ENCODE peak calls at places on chromosome 9, in seven cellular contexts. One of them, this sample, is unnamed.

GRCh38 chr9:112337547-112337946 is 4.1 kb upstream of the PTBP3 start:
- DNase-seq in GM19239: no peak
- DNase-seq in A549: peak
- DNase-seq in stimulated activated CD4-positive, alpha-beta T cell treated with anti-CD3 and anti-CD28 coated beads, Interleukin-1b, Interleukin-23, amount 100 ng/mL, for 4 hours: no peak
- DNase-seq in HTR-8/SVneo: no peak
- DNase-seq in Kasumi-1: no peak
- DNase-seq in testis: no peak
- DNase-seq in this sample: no peak

GRCh38 chr9:129343697-129344375 is 165.8 kb upstream of the IER5L start:
- DNase-seq in GM19239: no peak
- DNase-seq in A549: peak
- DNase-seq in stimulated activated CD4-positive, alpha-beta T cell treated with anti-CD3 and anti-CD28 coated beads, Interleukin-1b, Interleukin-23, amount 100 ng/mL, for 4 hours: no peak
- DNase-seq in HTR-8/SVneo: no peak
- DNase-seq in Kasumi-1: peak
- DNase-seq in testis: peak
- DNase-seq in this sample: no peak

GRCh38 chr9:98791147-98792095 is 4.9 kb downstream of the ANKS6 start:
- DNase-seq in GM19239: peak
- DNase-seq in A549: peak
- DNase-seq in stimulated activated CD4-positive, alpha-beta T cell treated with anti-CD3 and anti-CD28 coated beads, Interleukin-1b, Interleukin-23, amount 100 ng/mL, for 4 hours: peak
- DNase-seq in HTR-8/SVneo: peak
- DNase-seq in Kasumi-1: peak
- DNase-seq in testis: peak
- DNase-seq in this sample: peak

GRCh38 chr9:79522793-79523192 is 49.0 kb upstream of the TLE4 start:
- DNase-seq in GM19239: no peak
- DNase-seq in A549: no peak
- DNase-seq in stimulated activated CD4-positive, alpha-beta T cell treated with anti-CD3 and anti-CD28 coated beads, Interleukin-1b, Interleukin-23, amount 100 ng/mL, for 4 hours: no peak
- DNase-seq in HTR-8/SVneo: no peak
- DNase-seq in Kasumi-1: no peak
- DNase-seq in testis: no peak
- DNase-seq in this sample: no peak

GRCh38 chr9:74961496-74961895 is 8.8 kb upstream of the C9orf40 start:
- DNase-seq in GM19239: no peak
- DNase-seq in A549: no peak
- DNase-seq in stimulated activated CD4-positive, alpha-beta T cell treated with anti-CD3 and anti-CD28 coated beads, Interleukin-1b, Interleukin-23, amount 100 ng/mL, for 4 hours: no peak
- DNase-seq in HTR-8/SVneo: no peak
- DNase-seq in Kasumi-1: no peak
- DNase-seq in testis: no peak
- DNase-seq in this sample: no peak

GRCh38 chr9:108643756-108644510 is 211.9 kb downstream of the ACTL7B start:
- DNase-seq in GM19239: no peak
- DNase-seq in A549: no peak
- DNase-seq in stimulated activated CD4-positive, alpha-beta T cell treated with anti-CD3 and anti-CD28 coated beads, Interleukin-1b, Interleukin-23, amount 100 ng/mL, for 4 hours: no peak
- DNase-seq in HTR-8/SVneo: no peak
- DNase-seq in Kasumi-1: no peak
- DNase-seq in testis: no peak
- DNase-seq in this sample: no peak

GRCh38 chr9:90926920-90927319 is 125.3 kb downstream of the SYK start:
- DNase-seq in GM19239: no peak
- DNase-seq in A549: no peak
- DNase-seq in stimulated activated CD4-positive, alpha-beta T cell treated with anti-CD3 and anti-CD28 coated beads, Interleukin-1b, Interleukin-23, amount 100 ng/mL, for 4 hours: no peak
- DNase-seq in HTR-8/SVneo: no peak
- DNase-seq in Kasumi-1: no peak
- DNase-seq in testis: no peak
- DNase-seq in this sample: no peak

GRCh38 chr9:85645909-85646627 is 95.7 kb downstream of the AGTPBP1 start:
- DNase-seq in GM19239: no peak
- DNase-seq in A549: no peak
- DNase-seq in stimulated activated CD4-positive, alpha-beta T cell treated with anti-CD3 and anti-CD28 coated beads, Interleukin-1b, Interleukin-23, amount 100 ng/mL, for 4 hours: no peak
- DNase-seq in HTR-8/SVneo: no peak
- DNase-seq in Kasumi-1: no peak
- DNase-seq in testis: no peak
- DNase-seq in this sample: no peak

GRCh38 chr9:89621031-89621430 is 16.2 kb downstream of the GADD45G start:
- DNase-seq in GM19239: no peak
- DNase-seq in A549: no peak
- DNase-seq in stimulated activated CD4-positive, alpha-beta T cell treated with anti-CD3 and anti-CD28 coated beads, Interleukin-1b, Interleukin-23, amount 100 ng/mL, for 4 hours: no peak
- DNase-seq in HTR-8/SVneo: no peak
- DNase-seq in Kasumi-1: no peak
- DNase-seq in testis: no peak
- DNase-seq in this sample: no peak

GRCh38 chr9:127904888-127905728 is 5.7 kb upstream of the ST6GALNAC6 start:
- DNase-seq in GM19239: no peak
- DNase-seq in A549: no peak
- DNase-seq in stimulated activated CD4-positive, alpha-beta T cell treated with anti-CD3 and anti-CD28 coated beads, Interleukin-1b, Interleukin-23, amount 100 ng/mL, for 4 hours: no peak
- DNase-seq in HTR-8/SVneo: no peak
- DNase-seq in Kasumi-1: peak
- DNase-seq in testis: no peak
- DNase-seq in this sample: no peak

GRCh38 chr9:136138566-136138965 is 19.9 kb upstream of the TMEM250 start:
- DNase-seq in GM19239: peak
- DNase-seq in A549: peak
- DNase-seq in stimulated activated CD4-positive, alpha-beta T cell treated with anti-CD3 and anti-CD28 coated beads, Interleukin-1b, Interleukin-23, amount 100 ng/mL, for 4 hours: no peak
- DNase-seq in HTR-8/SVneo: no peak
- DNase-seq in Kasumi-1: peak
- DNase-seq in testis: no peak
- DNase-seq in this sample: peak

GRCh38 chr9:81915801-81916505 is 12.3 kb upstream of the SPATA31D4 start:
- DNase-seq in GM19239: no peak
- DNase-seq in A549: no peak
- DNase-seq in stimulated activated CD4-positive, alpha-beta T cell treated with anti-CD3 and anti-CD28 coated beads, Interleukin-1b, Interleukin-23, amount 100 ng/mL, for 4 hours: no peak
- DNase-seq in HTR-8/SVneo: no peak
- DNase-seq in Kasumi-1: no peak
- DNase-seq in testis: no peak
- DNase-seq in this sample: no peak

GRCh38 chr9:134396825-134397224 is 70.6 kb downstream of the RXRA start:
- DNase-seq in GM19239: no peak
- DNase-seq in A549: no peak
- DNase-seq in stimulated activated CD4-positive, alpha-beta T cell treated with anti-CD3 and anti-CD28 coated beads, Interleukin-1b, Interleukin-23, amount 100 ng/mL, for 4 hours: peak
- DNase-seq in HTR-8/SVneo: peak
- DNase-seq in Kasumi-1: peak
- DNase-seq in testis: no peak
- DNase-seq in this sample: no peak

GRCh38 chr9:22425551-22425950 is 21.1 kb upstream of the DMRTA1 start:
- DNase-seq in GM19239: no peak
- DNase-seq in A549: no peak
- DNase-seq in stimulated activated CD4-positive, alpha-beta T cell treated with anti-CD3 and anti-CD28 coated beads, Interleukin-1b, Interleukin-23, amount 100 ng/mL, for 4 hours: no peak
- DNase-seq in HTR-8/SVneo: no peak
- DNase-seq in Kasumi-1: no peak
- DNase-seq in testis: no peak
- DNase-seq in this sample: no peak

GRCh38 chr9:83284766-83285165 is 221.8 kb upstream of the RASEF start:
- DNase-seq in GM19239: no peak
- DNase-seq in A549: no peak
- DNase-seq in stimulated activated CD4-positive, alpha-beta T cell treated with anti-CD3 and anti-CD28 coated beads, Interleukin-1b, Interleukin-23, amount 100 ng/mL, for 4 hours: no peak
- DNase-seq in HTR-8/SVneo: no peak
- DNase-seq in Kasumi-1: no peak
- DNase-seq in testis: no peak
- DNase-seq in this sample: no peak

GRCh38 chr9:114370985-114371335 is 16.8 kb downstream of the AKNA start:
- DNase-seq in GM19239: no peak
- DNase-seq in A549: no peak
- DNase-seq in stimulated activated CD4-positive, alpha-beta T cell treated with anti-CD3 and anti-CD28 coated beads, Interleukin-1b, Interleukin-23, amount 100 ng/mL, for 4 hours: no peak
- DNase-seq in HTR-8/SVneo: no peak
- DNase-seq in Kasumi-1: no peak
- DNase-seq in testis: no peak
- DNase-seq in this sample: no peak

GRCh38 chr9:69809304-69809863 is 11.2 kb upstream of the CFAP95 start:
- DNase-seq in GM19239: no peak
- DNase-seq in A549: no peak
- DNase-seq in stimulated activated CD4-positive, alpha-beta T cell treated with anti-CD3 and anti-CD28 coated beads, Interleukin-1b, Interleukin-23, amount 100 ng/mL, for 4 hours: no peak
- DNase-seq in HTR-8/SVneo: no peak
- DNase-seq in Kasumi-1: peak
- DNase-seq in testis: peak
- DNase-seq in this sample: peak

GRCh38 chr9:89528540-89528939 is 30.6 kb upstream of the SEMA4D start:
- DNase-seq in GM19239: no peak
- DNase-seq in A549: peak
- DNase-seq in stimulated activated CD4-positive, alpha-beta T cell treated with anti-CD3 and anti-CD28 coated beads, Interleukin-1b, Interleukin-23, amount 100 ng/mL, for 4 hours: no peak
- DNase-seq in HTR-8/SVneo: no peak
- DNase-seq in Kasumi-1: no peak
- DNase-seq in testis: no peak
- DNase-seq in this sample: no peak

GRCh38 chr9:35110327-35110758 is 5.3 kb downstream of the ATOSB start:
- DNase-seq in GM19239: no peak
- DNase-seq in A549: peak
- DNase-seq in stimulated activated CD4-positive, alpha-beta T cell treated with anti-CD3 and anti-CD28 coated beads, Interleukin-1b, Interleukin-23, amount 100 ng/mL, for 4 hours: no peak
- DNase-seq in HTR-8/SVneo: no peak
- DNase-seq in Kasumi-1: no peak
- DNase-seq in testis: peak
- DNase-seq in this sample: peak

GRCh38 chr9:89048611-89049010 is 57.3 kb downstream of the S1PR3 start:
- DNase-seq in GM19239: no peak
- DNase-seq in A549: no peak
- DNase-seq in stimulated activated CD4-positive, alpha-beta T cell treated with anti-CD3 and anti-CD28 coated beads, Interleukin-1b, Interleukin-23, amount 100 ng/mL, for 4 hours: no peak
- DNase-seq in HTR-8/SVneo: no peak
- DNase-seq in Kasumi-1: no peak
- DNase-seq in testis: no peak
- DNase-seq in this sample: no peak

GRCh38 chr9:130542457-130543228 is 36.7 kb upstream of the FUBP3 start:
- DNase-seq in GM19239: no peak
- DNase-seq in A549: peak
- DNase-seq in stimulated activated CD4-positive, alpha-beta T cell treated with anti-CD3 and anti-CD28 coated beads, Interleukin-1b, Interleukin-23, amount 100 ng/mL, for 4 hours: no peak
- DNase-seq in HTR-8/SVneo: no peak
- DNase-seq in Kasumi-1: no peak
- DNase-seq in testis: no peak
- DNase-seq in this sample: no peak

GRCh38 chr9:114529285-114529684 is 24.0 kb upstream of the WHRN start:
- DNase-seq in GM19239: no peak
- DNase-seq in A549: no peak
- DNase-seq in stimulated activated CD4-positive, alpha-beta T cell treated with anti-CD3 and anti-CD28 coated beads, Interleukin-1b, Interleukin-23, amount 100 ng/mL, for 4 hours: no peak
- DNase-seq in HTR-8/SVneo: no peak
- DNase-seq in Kasumi-1: no peak
- DNase-seq in testis: no peak
- DNase-seq in this sample: no peak

GRCh38 chr9:134408389-134408788 is 82.1 kb downstream of the RXRA start:
- DNase-seq in GM19239: no peak
- DNase-seq in A549: peak
- DNase-seq in stimulated activated CD4-positive, alpha-beta T cell treated with anti-CD3 and anti-CD28 coated beads, Interleukin-1b, Interleukin-23, amount 100 ng/mL, for 4 hours: no peak
- DNase-seq in HTR-8/SVneo: no peak
- DNase-seq in Kasumi-1: no peak
- DNase-seq in testis: no peak
- DNase-seq in this sample: no peak

GRCh38 chr9:135504262-135505229 is 4.1 kb downstream of the MRPS2 start:
- DNase-seq in GM19239: peak
- DNase-seq in A549: peak
- DNase-seq in stimulated activated CD4-positive, alpha-beta T cell treated with anti-CD3 and anti-CD28 coated beads, Interleukin-1b, Interleukin-23, amount 100 ng/mL, for 4 hours: peak
- DNase-seq in HTR-8/SVneo: peak
- DNase-seq in Kasumi-1: peak
- DNase-seq in testis: peak
- DNase-seq in this sample: peak

GRCh38 chr9:385818-386398 is 171.2 kb downstream of the DOCK8 start:
- DNase-seq in GM19239: no peak
- DNase-seq in A549: peak
- DNase-seq in stimulated activated CD4-positive, alpha-beta T cell treated with anti-CD3 and anti-CD28 coated beads, Interleukin-1b, Interleukin-23, amount 100 ng/mL, for 4 hours: no peak
- DNase-seq in HTR-8/SVneo: peak
- DNase-seq in Kasumi-1: peak
- DNase-seq in testis: peak
- DNase-seq in this sample: peak

GRCh38 chr9:77602852-77603251 is 45.3 kb downstream of the GNA14 start:
- DNase-seq in GM19239: no peak
- DNase-seq in A549: no peak
- DNase-seq in stimulated activated CD4-positive, alpha-beta T cell treated with anti-CD3 and anti-CD28 coated beads, Interleukin-1b, Interleukin-23, amount 100 ng/mL, for 4 hours: no peak
- DNase-seq in HTR-8/SVneo: no peak
- DNase-seq in Kasumi-1: no peak
- DNase-seq in testis: no peak
- DNase-seq in this sample: no peak

GRCh38 chr9:114029311-114030170 is 48.6 kb downstream of the AMBP start:
- DNase-seq in GM19239: no peak
- DNase-seq in A549: no peak
- DNase-seq in stimulated activated CD4-positive, alpha-beta T cell treated with anti-CD3 and anti-CD28 coated beads, Interleukin-1b, Interleukin-23, amount 100 ng/mL, for 4 hours: no peak
- DNase-seq in HTR-8/SVneo: no peak
- DNase-seq in Kasumi-1: no peak
- DNase-seq in testis: no peak
- DNase-seq in this sample: no peak

GRCh38 chr9:12783767-12784460 is 9.1 kb downstream of the LURAP1L start:
- DNase-seq in GM19239: no peak
- DNase-seq in A549: no peak
- DNase-seq in stimulated activated CD4-positive, alpha-beta T cell treated with anti-CD3 and anti-CD28 coated beads, Interleukin-1b, Interleukin-23, amount 100 ng/mL, for 4 hours: no peak
- DNase-seq in HTR-8/SVneo: no peak
- DNase-seq in Kasumi-1: no peak
- DNase-seq in testis: no peak
- DNase-seq in this sample: no peak

GRCh38 chr9:90441814-90442213 is 200.8 kb downstream of the DIRAS2 start:
- DNase-seq in GM19239: no peak
- DNase-seq in A549: peak
- DNase-seq in stimulated activated CD4-positive, alpha-beta T cell treated with anti-CD3 and anti-CD28 coated beads, Interleukin-1b, Interleukin-23, amount 100 ng/mL, for 4 hours: no peak
- DNase-seq in HTR-8/SVneo: no peak
- DNase-seq in Kasumi-1: no peak
- DNase-seq in testis: no peak
- DNase-seq in this sample: peak

GRCh38 chr9:35690447-35691324 is 961 bp upstream of the TPM2 start:
- DNase-seq in GM19239: peak
- DNase-seq in A549: peak
- DNase-seq in stimulated activated CD4-positive, alpha-beta T cell treated with anti-CD3 and anti-CD28 coated beads, Interleukin-1b, Interleukin-23, amount 100 ng/mL, for 4 hours: peak
- DNase-seq in HTR-8/SVneo: peak
- DNase-seq in Kasumi-1: peak
- DNase-seq in testis: peak
- DNase-seq in this sample: peak

GRCh38 chr9:4994166-4994890 is 9.3 kb downstream of the JAK2 start:
- DNase-seq in GM19239: no peak
- DNase-seq in A549: no peak
- DNase-seq in stimulated activated CD4-positive, alpha-beta T cell treated with anti-CD3 and anti-CD28 coated beads, Interleukin-1b, Interleukin-23, amount 100 ng/mL, for 4 hours: no peak
- DNase-seq in HTR-8/SVneo: no peak
- DNase-seq in Kasumi-1: no peak
- DNase-seq in testis: no peak
- DNase-seq in this sample: no peak

GRCh38 chr9:77764894-77765780 is 117.0 kb upstream of the GNA14 start:
- DNase-seq in GM19239: no peak
- DNase-seq in A549: peak
- DNase-seq in stimulated activated CD4-positive, alpha-beta T cell treated with anti-CD3 and anti-CD28 coated beads, Interleukin-1b, Interleukin-23, amount 100 ng/mL, for 4 hours: no peak
- DNase-seq in HTR-8/SVneo: peak
- DNase-seq in Kasumi-1: peak
- DNase-seq in testis: no peak
- DNase-seq in this sample: peak

GRCh38 chr9:76835571-76836283 is 70.2 kb downstream of the PRUNE2 start:
- DNase-seq in GM19239: no peak
- DNase-seq in A549: peak
- DNase-seq in stimulated activated CD4-positive, alpha-beta T cell treated with anti-CD3 and anti-CD28 coated beads, Interleukin-1b, Interleukin-23, amount 100 ng/mL, for 4 hours: no peak
- DNase-seq in HTR-8/SVneo: no peak
- DNase-seq in Kasumi-1: no peak
- DNase-seq in testis: no peak
- DNase-seq in this sample: peak

GRCh38 chr9:84750152-84750865 is 80.8 kb downstream of the NTRK2 start:
- DNase-seq in GM19239: no peak
- DNase-seq in A549: no peak
- DNase-seq in stimulated activated CD4-positive, alpha-beta T cell treated with anti-CD3 and anti-CD28 coated beads, Interleukin-1b, Interleukin-23, amount 100 ng/mL, for 4 hours: no peak
- DNase-seq in HTR-8/SVneo: no peak
- DNase-seq in Kasumi-1: no peak
- DNase-seq in testis: no peak
- DNase-seq in this sample: no peak

GRCh38 chr9:35756275-35756742 is 2.2 kb upstream of the MSMP start:
- DNase-seq in GM19239: no peak
- DNase-seq in A549: no peak
- DNase-seq in stimulated activated CD4-positive, alpha-beta T cell treated with anti-CD3 and anti-CD28 coated beads, Interleukin-1b, Interleukin-23, amount 100 ng/mL, for 4 hours: peak
- DNase-seq in HTR-8/SVneo: no peak
- DNase-seq in Kasumi-1: no peak
- DNase-seq in testis: no peak
- DNase-seq in this sample: no peak

GRCh38 chr9:99835142-99835541 is 13.5 kb downstream of the NR4A3 start:
- DNase-seq in GM19239: no peak
- DNase-seq in A549: no peak
- DNase-seq in stimulated activated CD4-positive, alpha-beta T cell treated with anti-CD3 and anti-CD28 coated beads, Interleukin-1b, Interleukin-23, amount 100 ng/mL, for 4 hours: no peak
- DNase-seq in HTR-8/SVneo: no peak
- DNase-seq in Kasumi-1: no peak
- DNase-seq in testis: no peak
- DNase-seq in this sample: no peak

GRCh38 chr9:134314950-134315715 is 11.1 kb upstream of the RXRA start:
- DNase-seq in GM19239: no peak
- DNase-seq in A549: no peak
- DNase-seq in stimulated activated CD4-positive, alpha-beta T cell treated with anti-CD3 and anti-CD28 coated beads, Interleukin-1b, Interleukin-23, amount 100 ng/mL, for 4 hours: no peak
- DNase-seq in HTR-8/SVneo: no peak
- DNase-seq in Kasumi-1: no peak
- DNase-seq in testis: no peak
- DNase-seq in this sample: no peak